ENCODE peak calls at places on chromosomes 12 and 14, in seven cellular contexts. One of them, this sample, is unnamed. For H3K4me1, the result is how much of the 10 kb centered on the place peaks cover.

GRCh38 chr14:99574099-99574880 is 29.7 kb downstream of the CCDC85C start:
- DNase-seq in PC-9: peak
- DNase-seq in GM23248: peak
- DNase-seq in upper lobe of right lung: no peak
- DNase-seq in Karpas-422: peak
- DNase-seq in fibroblast of lung: peak
- DNase-seq in HAP-1: peak
- DNase-seq in this sample: peak

GRCh38 chr12:46177842-46178608 is 90.8 kb downstream of the SLC38A1 start:
- DNase-seq in fibroblast of lung: no peak
- DNase-seq in PC-9: no peak
- DNase-seq in Karpas-422: no peak
- DNase-seq in upper lobe of right lung: no peak
- DNase-seq in HAP-1: no peak
- DNase-seq in GM23248: no peak
- DNase-seq in this sample: no peak

GRCh38 chr12:16307843-16308475 is 30.5 kb upstream of the SLC15A5 start:
- DNase-seq in PC-9: no peak
- DNase-seq in fibroblast of lung: no peak
- DNase-seq in HAP-1: no peak
- DNase-seq in upper lobe of right lung: no peak
- DNase-seq in GM23248: no peak
- DNase-seq in Karpas-422: no peak
- DNase-seq in this sample: peak

GRCh38 chr14:103825103-103825502 is 22.3 kb downstream of the PPP1R13B start:
- DNase-seq in PC-9: no peak
- DNase-seq in Karpas-422: no peak
- DNase-seq in GM23248: no peak
- DNase-seq in fibroblast of lung: no peak
- DNase-seq in upper lobe of right lung: no peak
- DNase-seq in HAP-1: no peak
- DNase-seq in this sample: no peak

GRCh38 chr14:21055473-21056117 is 2.0 kb upstream of the RNASE8 start:
- DNase-seq in PC-9: no peak
- DNase-seq in HAP-1: no peak
- DNase-seq in upper lobe of right lung: no peak
- DNase-seq in fibroblast of lung: no peak
- DNase-seq in Karpas-422: no peak
- DNase-seq in GM23248: no peak
- DNase-seq in this sample: no peak

GRCh38 chr12:62862259-62862881 is 72.6 kb downstream of the PPM1H start:
- DNase-seq in HAP-1: no peak
- DNase-seq in GM23248: peak
- DNase-seq in Karpas-422: no peak
- DNase-seq in PC-9: peak
- DNase-seq in fibroblast of lung: peak
- DNase-seq in upper lobe of right lung: no peak
- DNase-seq in this sample: no peak

GRCh38 chr14:52917732-52918131 is 33.1 kb downstream of the FERMT2 start:
- DNase-seq in upper lobe of right lung: no peak
- DNase-seq in GM23248: peak
- DNase-seq in fibroblast of lung: peak
- DNase-seq in HAP-1: no peak
- DNase-seq in PC-9: no peak
- DNase-seq in Karpas-422: no peak
- DNase-seq in this sample: no peak

GRCh38 chr14:79103764-79104163 is 933.6 kb downstream of the NRXN3 start:
- DNase-seq in GM23248: no peak
- DNase-seq in HAP-1: no peak
- DNase-seq in upper lobe of right lung: no peak
- DNase-seq in Karpas-422: no peak
- DNase-seq in PC-9: no peak
- DNase-seq in fibroblast of lung: no peak
- DNase-seq in this sample: no peak

GRCh38 chr14:101333335-101334280 is 227.7 kb upstream of the DIO3 start:
- DNase-seq in fibroblast of lung: no peak
- DNase-seq in PC-9: peak
- DNase-seq in Karpas-422: no peak
- DNase-seq in upper lobe of right lung: no peak
- DNase-seq in GM23248: no peak
- DNase-seq in HAP-1: no peak
- DNase-seq in this sample: no peak

GRCh38 chr12:40031965-40032364 is 73.9 kb downstream of the SLC2A13 start:
- DNase-seq in fibroblast of lung: no peak
- DNase-seq in PC-9: no peak
- DNase-seq in Karpas-422: no peak
- DNase-seq in upper lobe of right lung: no peak
- DNase-seq in HAP-1: no peak
- DNase-seq in GM23248: no peak
- DNase-seq in this sample: no peak

GRCh38 chr14:57383125-57383524 is 7.3 kb upstream of the NAA30 start:
- DNase-seq in PC-9: no peak
- DNase-seq in fibroblast of lung: no peak
- DNase-seq in HAP-1: no peak
- DNase-seq in upper lobe of right lung: no peak
- DNase-seq in GM23248: no peak
- DNase-seq in Karpas-422: no peak
- DNase-seq in this sample: no peak

GRCh38 chr14:84453541-84453940 is 1076.4 kb upstream of the FLRT2 start:
- DNase-seq in Karpas-422: no peak
- DNase-seq in HAP-1: no peak
- DNase-seq in fibroblast of lung: no peak
- DNase-seq in upper lobe of right lung: no peak
- DNase-seq in PC-9: no peak
- DNase-seq in GM23248: peak
- DNase-seq in this sample: no peak

GRCh38 chr12:20946732-20947131 is 136.2 kb downstream of the SLCO1B3 start:
- DNase-seq in Karpas-422: peak
- DNase-seq in HAP-1: peak
- DNase-seq in fibroblast of lung: no peak
- DNase-seq in upper lobe of right lung: no peak
- DNase-seq in GM23248: peak
- DNase-seq in PC-9: no peak
- DNase-seq in this sample: peak

GRCh38 chr12:55906056-55906455 is 21.6 kb downstream of the PYM1 start:
- DNase-seq in fibroblast of lung: peak
- DNase-seq in HAP-1: no peak
- DNase-seq in GM23248: peak
- DNase-seq in Karpas-422: no peak
- DNase-seq in upper lobe of right lung: no peak
- DNase-seq in PC-9: no peak
- DNase-seq in this sample: no peak

GRCh38 chr12:68495666-68496065 is 115.0 kb upstream of the RAP1B start:
- DNase-seq in upper lobe of right lung: no peak
- DNase-seq in fibroblast of lung: peak
- DNase-seq in HAP-1: no peak
- DNase-seq in PC-9: no peak
- DNase-seq in GM23248: peak
- DNase-seq in Karpas-422: no peak
- DNase-seq in this sample: no peak

GRCh38 chr12:42315108-42315507 is 10.8 kb downstream of the ZCRB1 start:
- DNase-seq in fibroblast of lung: no peak
- DNase-seq in GM23248: no peak
- DNase-seq in HAP-1: peak
- DNase-seq in Karpas-422: no peak
- DNase-seq in upper lobe of right lung: no peak
- DNase-seq in PC-9: no peak
- DNase-seq in this sample: no peak

GRCh38 chr12:70609739-70610491 is 27.3 kb downstream of the PTPRB start:
- DNase-seq in HAP-1: peak
- DNase-seq in upper lobe of right lung: peak
- DNase-seq in fibroblast of lung: peak
- DNase-seq in GM23248: peak
- DNase-seq in Karpas-422: no peak
- DNase-seq in PC-9: no peak
- DNase-seq in this sample: no peak

GRCh38 chr14:94180655-94181271 is 6.6 kb downstream of the PPP4R4 start:
- DNase-seq in upper lobe of right lung: no peak
- DNase-seq in fibroblast of lung: peak
- DNase-seq in PC-9: no peak
- DNase-seq in GM23248: peak
- DNase-seq in HAP-1: peak
- DNase-seq in Karpas-422: peak
- DNase-seq in this sample: peak

GRCh38 chr12:123591702-123592481 is 7.5 kb downstream of the TMED2 start:
- DNase-seq in GM23248: peak
- DNase-seq in PC-9: no peak
- DNase-seq in fibroblast of lung: peak
- DNase-seq in HAP-1: no peak
- DNase-seq in upper lobe of right lung: no peak
- DNase-seq in Karpas-422: no peak
- DNase-seq in this sample: no peak

GRCh38 chr12:94267907-94268575 is 119.7 kb downstream of the PLXNC1 start:
- DNase-seq in upper lobe of right lung: no peak
- DNase-seq in Karpas-422: no peak
- DNase-seq in fibroblast of lung: peak
- DNase-seq in PC-9: no peak
- DNase-seq in HAP-1: no peak
- DNase-seq in GM23248: peak
- DNase-seq in this sample: no peak

GRCh38 chr12:113424915-113425823 is 3.0 kb downstream of the SDSL start:
- DNase-seq in upper lobe of right lung: peak
- DNase-seq in GM23248: peak
- DNase-seq in PC-9: no peak
- DNase-seq in HAP-1: peak
- DNase-seq in Karpas-422: peak
- DNase-seq in fibroblast of lung: peak
- DNase-seq in this sample: peak

GRCh38 chr14:97306133-97306784 is 509.1 kb downstream of the VRK1 start:
- DNase-seq in upper lobe of right lung: no peak
- DNase-seq in Karpas-422: no peak
- DNase-seq in fibroblast of lung: no peak
- DNase-seq in PC-9: no peak
- DNase-seq in HAP-1: no peak
- DNase-seq in GM23248: no peak
- DNase-seq in this sample: no peak

GRCh38 chr14:97771340-97772045 is 974.3 kb downstream of the VRK1 start:
- DNase-seq in Karpas-422: no peak
- DNase-seq in upper lobe of right lung: no peak
- DNase-seq in GM23248: no peak
- DNase-seq in HAP-1: no peak
- DNase-seq in PC-9: peak
- DNase-seq in fibroblast of lung: no peak
- DNase-seq in this sample: no peak

DNA sequence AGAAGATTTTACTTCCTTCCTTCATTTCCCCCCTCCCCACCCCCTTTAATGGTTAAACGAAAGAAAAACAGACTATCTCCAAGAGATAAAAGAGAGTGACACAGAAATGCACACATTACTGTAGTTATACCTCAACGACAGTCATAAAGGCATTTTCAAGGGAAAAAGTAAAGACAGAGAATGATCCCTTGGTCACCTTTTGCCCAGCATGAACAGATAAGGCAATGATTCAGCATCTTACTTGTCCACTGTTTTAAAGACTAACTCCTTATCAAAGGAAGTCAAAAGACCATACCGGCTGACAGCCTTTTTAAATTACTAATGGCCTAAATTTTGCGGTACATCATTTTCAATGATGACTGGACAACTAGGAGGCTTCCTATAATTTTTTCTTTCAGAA is 326.6 kb downstream of the PAWR start:
- DNase-seq in PC-9: no peak
- DNase-seq in HAP-1: no peak
- DNase-seq in Karpas-422: no peak
- DNase-seq in GM23248: no peak
- DNase-seq in upper lobe of right lung: no peak
- DNase-seq in fibroblast of lung: no peak
- DNase-seq in this sample: no peak
- H3K4me1 ChIP-seq in PC-9: under half
- H3K4me1 ChIP-seq in HAP-1: under half
- H3K4me1 ChIP-seq in Karpas-422: under half
- H3K4me1 ChIP-seq in GM23248: under half
- H3K4me1 ChIP-seq in upper lobe of right lung: under half
- H3K4me1 ChIP-seq in fibroblast of lung: under half
- H3K4me1 ChIP-seq in this sample: under half

DNA sequence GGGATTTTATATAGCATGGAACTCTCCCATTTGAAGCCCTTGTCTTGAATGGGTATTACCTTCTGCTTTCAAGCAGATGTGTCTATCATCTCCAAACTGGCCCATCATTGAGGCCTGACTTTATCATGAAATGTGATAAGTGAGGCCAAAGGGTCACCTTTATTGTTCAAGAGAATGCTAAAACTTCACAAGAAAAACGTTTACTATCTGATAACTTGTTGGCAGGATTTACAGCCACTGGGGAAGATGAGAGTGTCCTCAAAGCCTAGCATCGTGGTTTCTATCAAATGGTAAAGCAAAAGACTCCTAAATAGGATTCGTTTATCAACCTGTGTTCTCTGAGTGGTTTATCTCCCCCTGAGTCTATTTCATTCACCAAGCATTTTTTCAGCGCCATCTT is 62.0 kb upstream of the CLMN start:
- DNase-seq in fibroblast of lung: no peak
- DNase-seq in Karpas-422: no peak
- DNase-seq in PC-9: no peak
- DNase-seq in HAP-1: no peak
- DNase-seq in upper lobe of right lung: no peak
- DNase-seq in GM23248: no peak
- DNase-seq in this sample: no peak
- H3K4me3 ChIP-seq in fibroblast of lung: no peak
- H3K4me3 ChIP-seq in Karpas-422: no peak
- H3K4me3 ChIP-seq in PC-9: no peak
- H3K4me3 ChIP-seq in HAP-1: no peak
- H3K4me3 ChIP-seq in upper lobe of right lung: no peak
- H3K4me3 ChIP-seq in GM23248: no peak
- H3K4me3 ChIP-seq in this sample: no peak

GRCh38 chr14:34971801-34972200 is 11.0 kb upstream of the SRP54 start:
- DNase-seq in upper lobe of right lung: no peak
- DNase-seq in HAP-1: no peak
- DNase-seq in fibroblast of lung: no peak
- DNase-seq in GM23248: no peak
- DNase-seq in PC-9: no peak
- DNase-seq in Karpas-422: no peak
- DNase-seq in this sample: no peak
- H3K4me1 ChIP-seq in upper lobe of right lung: under half
- H3K4me1 ChIP-seq in HAP-1: under half
- H3K4me1 ChIP-seq in fibroblast of lung: under half
- H3K4me1 ChIP-seq in GM23248: under half
- H3K4me1 ChIP-seq in PC-9: under half
- H3K4me1 ChIP-seq in Karpas-422: under half
- H3K4me1 ChIP-seq in this sample: under half

GRCh38 chr12:114671321-114671663 is 12.7 kb downstream of the TBX3 start:
- DNase-seq in HAP-1: no peak
- DNase-seq in PC-9: no peak
- DNase-seq in upper lobe of right lung: no peak
- DNase-seq in GM23248: peak
- DNase-seq in fibroblast of lung: peak
- DNase-seq in Karpas-422: no peak
- DNase-seq in this sample: no peak

GRCh38 chr12:114668905-114669304 is 15.1 kb downstream of the TBX3 start:
- DNase-seq in GM23248: peak
- DNase-seq in upper lobe of right lung: no peak
- DNase-seq in PC-9: no peak
- DNase-seq in fibroblast of lung: no peak
- DNase-seq in HAP-1: no peak
- DNase-seq in Karpas-422: no peak
- DNase-seq in this sample: no peak

GRCh38 chr12:114671664-114672476 is 12.1 kb downstream of the TBX3 start:
- DNase-seq in HAP-1: no peak
- DNase-seq in GM23248: peak
- DNase-seq in Karpas-422: no peak
- DNase-seq in upper lobe of right lung: no peak
- DNase-seq in fibroblast of lung: peak
- DNase-seq in PC-9: no peak
- DNase-seq in this sample: no peak

GRCh38 chr12:114669501-114670256 is 14.3 kb downstream of the TBX3 start:
- DNase-seq in HAP-1: no peak
- DNase-seq in fibroblast of lung: peak
- DNase-seq in upper lobe of right lung: no peak
- DNase-seq in GM23248: peak
- DNase-seq in PC-9: no peak
- DNase-seq in Karpas-422: no peak
- DNase-seq in this sample: no peak

GRCh38 chr12:114670257-114670955 is 13.6 kb downstream of the TBX3 start:
- DNase-seq in PC-9: no peak
- DNase-seq in Karpas-422: no peak
- DNase-seq in upper lobe of right lung: no peak
- DNase-seq in HAP-1: no peak
- DNase-seq in GM23248: peak
- DNase-seq in fibroblast of lung: peak
- DNase-seq in this sample: no peak
- H3K4me3 ChIP-seq in PC-9: no peak
- H3K4me3 ChIP-seq in Karpas-422: no peak
- H3K4me3 ChIP-seq in upper lobe of right lung: peak
- H3K4me3 ChIP-seq in HAP-1: no peak
- H3K4me3 ChIP-seq in GM23248: peak
- H3K4me3 ChIP-seq in fibroblast of lung: peak
- H3K4me3 ChIP-seq in this sample: no peak

This sample was measured in SJCRH30.